ENCODE peak calls at places on chromosome 20, in seven cellular contexts. One of them, this sample, is unnamed.

GRCh38 chr20:45892049-45892816 is 1.1 kb downstream of the CTSA start:
- DNase-seq in amniotic stem cell: no peak
- DNase-seq in activated CD4-positive, alpha-beta T cell treated with anti-CD3 and anti-CD28 coated beads, Interleukin-2, amount 50 U/mL, for 48 hours: no peak
- DNase-seq in mucosa of descending colon: no peak
- DNase-seq in lower leg skin: no peak
- DNase-seq in stimulated activated CD4-positive, alpha-beta T cell treated with anti-CD3 and anti-CD28 coated beads, Interleukin-12 subunit alpha, Interleukin-12 subunit beta, amount 100 ng/mL, for 48 hours: no peak
- DNase-seq in activated CD8-positive, alpha-beta memory T cell treated with anti-CD3 and anti-CD28 coated beads for 48 hours: no peak
- DNase-seq in this sample: no peak

GRCh38 chr20:15597306-15597705 is 975.9 kb downstream of the KIF16B start:
- DNase-seq in lower leg skin: no peak
- DNase-seq in stimulated activated CD4-positive, alpha-beta T cell treated with anti-CD3 and anti-CD28 coated beads, Interleukin-12 subunit alpha, Interleukin-12 subunit beta, amount 100 ng/mL, for 48 hours: no peak
- DNase-seq in mucosa of descending colon: no peak
- DNase-seq in activated CD8-positive, alpha-beta memory T cell treated with anti-CD3 and anti-CD28 coated beads for 48 hours: no peak
- DNase-seq in activated CD4-positive, alpha-beta T cell treated with anti-CD3 and anti-CD28 coated beads, Interleukin-2, amount 50 U/mL, for 48 hours: no peak
- DNase-seq in amniotic stem cell: no peak
- DNase-seq in this sample: no peak

GRCh38 chr20:50967621-50968020 is 9.0 kb downstream of the MOCS3 start:
- DNase-seq in amniotic stem cell: no peak
- DNase-seq in activated CD8-positive, alpha-beta memory T cell treated with anti-CD3 and anti-CD28 coated beads for 48 hours: no peak
- DNase-seq in stimulated activated CD4-positive, alpha-beta T cell treated with anti-CD3 and anti-CD28 coated beads, Interleukin-12 subunit alpha, Interleukin-12 subunit beta, amount 100 ng/mL, for 48 hours: no peak
- DNase-seq in lower leg skin: no peak
- DNase-seq in mucosa of descending colon: no peak
- DNase-seq in activated CD4-positive, alpha-beta T cell treated with anti-CD3 and anti-CD28 coated beads, Interleukin-2, amount 50 U/mL, for 48 hours: no peak
- DNase-seq in this sample: no peak

GRCh38 chr20:51529758-51530157 is 12.8 kb downstream of the NFATC2 start:
- DNase-seq in lower leg skin: no peak
- DNase-seq in activated CD4-positive, alpha-beta T cell treated with anti-CD3 and anti-CD28 coated beads, Interleukin-2, amount 50 U/mL, for 48 hours: peak; percentile 86
- DNase-seq in activated CD8-positive, alpha-beta memory T cell treated with anti-CD3 and anti-CD28 coated beads for 48 hours: no peak
- DNase-seq in amniotic stem cell: no peak
- DNase-seq in stimulated activated CD4-positive, alpha-beta T cell treated with anti-CD3 and anti-CD28 coated beads, Interleukin-12 subunit alpha, Interleukin-12 subunit beta, amount 100 ng/mL, for 48 hours: peak; percentile 67
- DNase-seq in mucosa of descending colon: no peak
- DNase-seq in this sample: no peak

GRCh38 chr20:43843096-43843964 is 71.3 kb upstream of the TOX2 start:
- DNase-seq in amniotic stem cell: peak; percentile 60
- DNase-seq in lower leg skin: no peak
- DNase-seq in activated CD4-positive, alpha-beta T cell treated with anti-CD3 and anti-CD28 coated beads, Interleukin-2, amount 50 U/mL, for 48 hours: no peak
- DNase-seq in stimulated activated CD4-positive, alpha-beta T cell treated with anti-CD3 and anti-CD28 coated beads, Interleukin-12 subunit alpha, Interleukin-12 subunit beta, amount 100 ng/mL, for 48 hours: no peak
- DNase-seq in activated CD8-positive, alpha-beta memory T cell treated with anti-CD3 and anti-CD28 coated beads for 48 hours: no peak
- DNase-seq in mucosa of descending colon: no peak
- DNase-seq in this sample: peak; percentile 67

GRCh38 chr20:22446613-22447447 is 137.5 kb downstream of the FOXA2 start:
- DNase-seq in activated CD8-positive, alpha-beta memory T cell treated with anti-CD3 and anti-CD28 coated beads for 48 hours: no peak
- DNase-seq in mucosa of descending colon: no peak
- DNase-seq in lower leg skin: no peak
- DNase-seq in stimulated activated CD4-positive, alpha-beta T cell treated with anti-CD3 and anti-CD28 coated beads, Interleukin-12 subunit alpha, Interleukin-12 subunit beta, amount 100 ng/mL, for 48 hours: no peak
- DNase-seq in activated CD4-positive, alpha-beta T cell treated with anti-CD3 and anti-CD28 coated beads, Interleukin-2, amount 50 U/mL, for 48 hours: no peak
- DNase-seq in amniotic stem cell: no peak
- DNase-seq in this sample: no peak

GRCh38 chr20:44714701-44715494 is at the start of gene CCN5:
- DNase-seq in amniotic stem cell: no peak
- DNase-seq in stimulated activated CD4-positive, alpha-beta T cell treated with anti-CD3 and anti-CD28 coated beads, Interleukin-12 subunit alpha, Interleukin-12 subunit beta, amount 100 ng/mL, for 48 hours: no peak
- DNase-seq in activated CD4-positive, alpha-beta T cell treated with anti-CD3 and anti-CD28 coated beads, Interleukin-2, amount 50 U/mL, for 48 hours: no peak
- DNase-seq in mucosa of descending colon: peak; percentile 89
- DNase-seq in lower leg skin: peak; percentile 83
- DNase-seq in activated CD8-positive, alpha-beta memory T cell treated with anti-CD3 and anti-CD28 coated beads for 48 hours: no peak
- DNase-seq in this sample: no peak

GRCh38 chr20:48723308-48724264 is 104.2 kb downstream of the PREX1 start:
- DNase-seq in lower leg skin: no peak
- DNase-seq in activated CD8-positive, alpha-beta memory T cell treated with anti-CD3 and anti-CD28 coated beads for 48 hours: no peak
- DNase-seq in stimulated activated CD4-positive, alpha-beta T cell treated with anti-CD3 and anti-CD28 coated beads, Interleukin-12 subunit alpha, Interleukin-12 subunit beta, amount 100 ng/mL, for 48 hours: no peak
- DNase-seq in mucosa of descending colon: peak; percentile 69
- DNase-seq in activated CD4-positive, alpha-beta T cell treated with anti-CD3 and anti-CD28 coated beads, Interleukin-2, amount 50 U/mL, for 48 hours: no peak
- DNase-seq in amniotic stem cell: no peak
- DNase-seq in this sample: no peak

GRCh38 chr20:38269715-38270114 is 9.2 kb upstream of the KIAA1755 start:
- DNase-seq in stimulated activated CD4-positive, alpha-beta T cell treated with anti-CD3 and anti-CD28 coated beads, Interleukin-12 subunit alpha, Interleukin-12 subunit beta, amount 100 ng/mL, for 48 hours: no peak
- DNase-seq in activated CD4-positive, alpha-beta T cell treated with anti-CD3 and anti-CD28 coated beads, Interleukin-2, amount 50 U/mL, for 48 hours: no peak
- DNase-seq in amniotic stem cell: no peak
- DNase-seq in lower leg skin: no peak
- DNase-seq in activated CD8-positive, alpha-beta memory T cell treated with anti-CD3 and anti-CD28 coated beads for 48 hours: no peak
- DNase-seq in mucosa of descending colon: no peak
- DNase-seq in this sample: no peak

GRCh38 chr20:34074101-34074760 is 37.8 kb downstream of the EIF2S2 start:
- DNase-seq in stimulated activated CD4-positive, alpha-beta T cell treated with anti-CD3 and anti-CD28 coated beads, Interleukin-12 subunit alpha, Interleukin-12 subunit beta, amount 100 ng/mL, for 48 hours: peak; percentile 22
- DNase-seq in activated CD8-positive, alpha-beta memory T cell treated with anti-CD3 and anti-CD28 coated beads for 48 hours: no peak
- DNase-seq in amniotic stem cell: no peak
- DNase-seq in lower leg skin: no peak
- DNase-seq in activated CD4-positive, alpha-beta T cell treated with anti-CD3 and anti-CD28 coated beads, Interleukin-2, amount 50 U/mL, for 48 hours: peak; percentile 31
- DNase-seq in mucosa of descending colon: no peak
- DNase-seq in this sample: no peak

GRCh38 chr20:37526839-37527637 is 638 bp downstream of the BLCAP start:
- DNase-seq in activated CD8-positive, alpha-beta memory T cell treated with anti-CD3 and anti-CD28 coated beads for 48 hours: no peak
- DNase-seq in stimulated activated CD4-positive, alpha-beta T cell treated with anti-CD3 and anti-CD28 coated beads, Interleukin-12 subunit alpha, Interleukin-12 subunit beta, amount 100 ng/mL, for 48 hours: no peak
- DNase-seq in mucosa of descending colon: no peak
- DNase-seq in activated CD4-positive, alpha-beta T cell treated with anti-CD3 and anti-CD28 coated beads, Interleukin-2, amount 50 U/mL, for 48 hours: no peak
- DNase-seq in lower leg skin: no peak
- DNase-seq in amniotic stem cell: peak; percentile 20
- DNase-seq in this sample: no peak

GRCh38 chr20:63381781-63382431 is 20.8 kb upstream of the CHRNA4 start:
- DNase-seq in stimulated activated CD4-positive, alpha-beta T cell treated with anti-CD3 and anti-CD28 coated beads, Interleukin-12 subunit alpha, Interleukin-12 subunit beta, amount 100 ng/mL, for 48 hours: peak; percentile 19
- DNase-seq in lower leg skin: no peak
- DNase-seq in activated CD4-positive, alpha-beta T cell treated with anti-CD3 and anti-CD28 coated beads, Interleukin-2, amount 50 U/mL, for 48 hours: peak; percentile 29
- DNase-seq in activated CD8-positive, alpha-beta memory T cell treated with anti-CD3 and anti-CD28 coated beads for 48 hours: no peak
- DNase-seq in mucosa of descending colon: no peak
- DNase-seq in amniotic stem cell: no peak
- DNase-seq in this sample: no peak

GRCh38 chr20:10705801-10706459 is 32.1 kb upstream of the JAG1 start:
- DNase-seq in amniotic stem cell: no peak
- DNase-seq in activated CD4-positive, alpha-beta T cell treated with anti-CD3 and anti-CD28 coated beads, Interleukin-2, amount 50 U/mL, for 48 hours: no peak
- DNase-seq in stimulated activated CD4-positive, alpha-beta T cell treated with anti-CD3 and anti-CD28 coated beads, Interleukin-12 subunit alpha, Interleukin-12 subunit beta, amount 100 ng/mL, for 48 hours: no peak
- DNase-seq in mucosa of descending colon: no peak
- DNase-seq in lower leg skin: no peak
- DNase-seq in activated CD8-positive, alpha-beta memory T cell treated with anti-CD3 and anti-CD28 coated beads for 48 hours: no peak
- DNase-seq in this sample: no peak

GRCh38 chr20:44886276-44886671 is 769 bp downstream of the YWHAB start:
- DNase-seq in amniotic stem cell: no peak
- DNase-seq in activated CD4-positive, alpha-beta T cell treated with anti-CD3 and anti-CD28 coated beads, Interleukin-2, amount 50 U/mL, for 48 hours: no peak
- DNase-seq in stimulated activated CD4-positive, alpha-beta T cell treated with anti-CD3 and anti-CD28 coated beads, Interleukin-12 subunit alpha, Interleukin-12 subunit beta, amount 100 ng/mL, for 48 hours: no peak
- DNase-seq in mucosa of descending colon: no peak
- DNase-seq in lower leg skin: no peak
- DNase-seq in activated CD8-positive, alpha-beta memory T cell treated with anti-CD3 and anti-CD28 coated beads for 48 hours: no peak
- DNase-seq in this sample: no peak

GRCh38 chr20:63548542-63548941 is 993 bp upstream of the SRMS start:
- DNase-seq in mucosa of descending colon: no peak
- DNase-seq in lower leg skin: no peak
- DNase-seq in amniotic stem cell: no peak
- DNase-seq in stimulated activated CD4-positive, alpha-beta T cell treated with anti-CD3 and anti-CD28 coated beads, Interleukin-12 subunit alpha, Interleukin-12 subunit beta, amount 100 ng/mL, for 48 hours: no peak
- DNase-seq in activated CD8-positive, alpha-beta memory T cell treated with anti-CD3 and anti-CD28 coated beads for 48 hours: no peak
- DNase-seq in activated CD4-positive, alpha-beta T cell treated with anti-CD3 and anti-CD28 coated beads, Interleukin-2, amount 50 U/mL, for 48 hours: no peak
- DNase-seq in this sample: no peak

GRCh38 chr20:10919549-10920140 is 245.8 kb upstream of the JAG1 start:
- DNase-seq in lower leg skin: no peak
- DNase-seq in mucosa of descending colon: no peak
- DNase-seq in activated CD4-positive, alpha-beta T cell treated with anti-CD3 and anti-CD28 coated beads, Interleukin-2, amount 50 U/mL, for 48 hours: no peak
- DNase-seq in stimulated activated CD4-positive, alpha-beta T cell treated with anti-CD3 and anti-CD28 coated beads, Interleukin-12 subunit alpha, Interleukin-12 subunit beta, amount 100 ng/mL, for 48 hours: no peak
- DNase-seq in amniotic stem cell: no peak
- DNase-seq in activated CD8-positive, alpha-beta memory T cell treated with anti-CD3 and anti-CD28 coated beads for 48 hours: no peak
- DNase-seq in this sample: no peak

GRCh38 chr20:44448753-44449546 is 26.7 kb upstream of the TTPAL start:
- DNase-seq in activated CD4-positive, alpha-beta T cell treated with anti-CD3 and anti-CD28 coated beads, Interleukin-2, amount 50 U/mL, for 48 hours: no peak
- DNase-seq in activated CD8-positive, alpha-beta memory T cell treated with anti-CD3 and anti-CD28 coated beads for 48 hours: no peak
- DNase-seq in amniotic stem cell: no peak
- DNase-seq in mucosa of descending colon: no peak
- DNase-seq in lower leg skin: no peak
- DNase-seq in stimulated activated CD4-positive, alpha-beta T cell treated with anti-CD3 and anti-CD28 coated beads, Interleukin-12 subunit alpha, Interleukin-12 subunit beta, amount 100 ng/mL, for 48 hours: peak; percentile 5
- DNase-seq in this sample: peak; percentile 22

GRCh38 chr20:62025832-62026563 is 39.7 kb downstream of the TAF4 start:
- DNase-seq in activated CD8-positive, alpha-beta memory T cell treated with anti-CD3 and anti-CD28 coated beads for 48 hours: no peak
- DNase-seq in mucosa of descending colon: peak; percentile 14
- DNase-seq in activated CD4-positive, alpha-beta T cell treated with anti-CD3 and anti-CD28 coated beads, Interleukin-2, amount 50 U/mL, for 48 hours: no peak
- DNase-seq in amniotic stem cell: peak; percentile 15
- DNase-seq in stimulated activated CD4-positive, alpha-beta T cell treated with anti-CD3 and anti-CD28 coated beads, Interleukin-12 subunit alpha, Interleukin-12 subunit beta, amount 100 ng/mL, for 48 hours: no peak
- DNase-seq in lower leg skin: no peak
- DNase-seq in this sample: peak; percentile 90

GRCh38 chr20:62952373-62953166 is at the start of gene SLC17A9:
- DNase-seq in amniotic stem cell: no peak
- DNase-seq in activated CD4-positive, alpha-beta T cell treated with anti-CD3 and anti-CD28 coated beads, Interleukin-2, amount 50 U/mL, for 48 hours: peak; percentile 43
- DNase-seq in activated CD8-positive, alpha-beta memory T cell treated with anti-CD3 and anti-CD28 coated beads for 48 hours: peak; percentile 49
- DNase-seq in lower leg skin: peak; percentile 44
- DNase-seq in stimulated activated CD4-positive, alpha-beta T cell treated with anti-CD3 and anti-CD28 coated beads, Interleukin-12 subunit alpha, Interleukin-12 subunit beta, amount 100 ng/mL, for 48 hours: no peak
- DNase-seq in mucosa of descending colon: peak; percentile 94
- DNase-seq in this sample: peak; percentile 86

GRCh38 chr20:32581839-32582658 is 3.1 kb downstream of the NOL4L start:
- DNase-seq in activated CD4-positive, alpha-beta T cell treated with anti-CD3 and anti-CD28 coated beads, Interleukin-2, amount 50 U/mL, for 48 hours: no peak
- DNase-seq in lower leg skin: no peak
- DNase-seq in mucosa of descending colon: no peak
- DNase-seq in activated CD8-positive, alpha-beta memory T cell treated with anti-CD3 and anti-CD28 coated beads for 48 hours: no peak
- DNase-seq in amniotic stem cell: no peak
- DNase-seq in stimulated activated CD4-positive, alpha-beta T cell treated with anti-CD3 and anti-CD28 coated beads, Interleukin-12 subunit alpha, Interleukin-12 subunit beta, amount 100 ng/mL, for 48 hours: no peak
- DNase-seq in this sample: no peak

GRCh38 chr20:45313065-45313695 is 5.1 kb upstream of the MATN4 start:
- DNase-seq in mucosa of descending colon: no peak
- DNase-seq in activated CD8-positive, alpha-beta memory T cell treated with anti-CD3 and anti-CD28 coated beads for 48 hours: no peak
- DNase-seq in amniotic stem cell: no peak
- DNase-seq in lower leg skin: no peak
- DNase-seq in activated CD4-positive, alpha-beta T cell treated with anti-CD3 and anti-CD28 coated beads, Interleukin-2, amount 50 U/mL, for 48 hours: no peak
- DNase-seq in stimulated activated CD4-positive, alpha-beta T cell treated with anti-CD3 and anti-CD28 coated beads, Interleukin-12 subunit alpha, Interleukin-12 subunit beta, amount 100 ng/mL, for 48 hours: no peak
- DNase-seq in this sample: no peak

GRCh38 chr20:35013421-35014411 is 58.0 kb downstream of the MYH7B start:
- DNase-seq in mucosa of descending colon: no peak
- DNase-seq in stimulated activated CD4-positive, alpha-beta T cell treated with anti-CD3 and anti-CD28 coated beads, Interleukin-12 subunit alpha, Interleukin-12 subunit beta, amount 100 ng/mL, for 48 hours: no peak
- DNase-seq in activated CD8-positive, alpha-beta memory T cell treated with anti-CD3 and anti-CD28 coated beads for 48 hours: no peak
- DNase-seq in amniotic stem cell: no peak
- DNase-seq in lower leg skin: no peak
- DNase-seq in activated CD4-positive, alpha-beta T cell treated with anti-CD3 and anti-CD28 coated beads, Interleukin-2, amount 50 U/mL, for 48 hours: no peak
- DNase-seq in this sample: no peak

GRCh38 chr20:50663095-50663821 is 28.1 kb downstream of the RIPOR3 start:
- DNase-seq in activated CD8-positive, alpha-beta memory T cell treated with anti-CD3 and anti-CD28 coated beads for 48 hours: no peak
- DNase-seq in stimulated activated CD4-positive, alpha-beta T cell treated with anti-CD3 and anti-CD28 coated beads, Interleukin-12 subunit alpha, Interleukin-12 subunit beta, amount 100 ng/mL, for 48 hours: no peak
- DNase-seq in activated CD4-positive, alpha-beta T cell treated with anti-CD3 and anti-CD28 coated beads, Interleukin-2, amount 50 U/mL, for 48 hours: peak; percentile 1
- DNase-seq in lower leg skin: no peak
- DNase-seq in mucosa of descending colon: no peak
- DNase-seq in amniotic stem cell: no peak
- DNase-seq in this sample: no peak

GRCh38 chr20:3744806-3745685 is 12.6 kb downstream of the HSPA12B start:
- DNase-seq in amniotic stem cell: no peak
- DNase-seq in mucosa of descending colon: peak; percentile 80
- DNase-seq in activated CD8-positive, alpha-beta memory T cell treated with anti-CD3 and anti-CD28 coated beads for 48 hours: no peak
- DNase-seq in lower leg skin: peak; percentile 47
- DNase-seq in activated CD4-positive, alpha-beta T cell treated with anti-CD3 and anti-CD28 coated beads, Interleukin-2, amount 50 U/mL, for 48 hours: peak; percentile 75
- DNase-seq in stimulated activated CD4-positive, alpha-beta T cell treated with anti-CD3 and anti-CD28 coated beads, Interleukin-12 subunit alpha, Interleukin-12 subunit beta, amount 100 ng/mL, for 48 hours: peak; percentile 60
- DNase-seq in this sample: no peak

GRCh38 chr20:36472656-36473071 is 68.7 kb upstream of the MYL9 start:
- DNase-seq in activated CD4-positive, alpha-beta T cell treated with anti-CD3 and anti-CD28 coated beads, Interleukin-2, amount 50 U/mL, for 48 hours: peak; percentile 35
- DNase-seq in lower leg skin: peak; percentile 68
- DNase-seq in stimulated activated CD4-positive, alpha-beta T cell treated with anti-CD3 and anti-CD28 coated beads, Interleukin-12 subunit alpha, Interleukin-12 subunit beta, amount 100 ng/mL, for 48 hours: no peak
- DNase-seq in mucosa of descending colon: peak; percentile 87
- DNase-seq in activated CD8-positive, alpha-beta memory T cell treated with anti-CD3 and anti-CD28 coated beads for 48 hours: no peak
- DNase-seq in amniotic stem cell: no peak
- DNase-seq in this sample: no peak

GRCh38 chr20:46119547-46119946 is 1.4 kb downstream of the CD40 start:
- DNase-seq in stimulated activated CD4-positive, alpha-beta T cell treated with anti-CD3 and anti-CD28 coated beads, Interleukin-12 subunit alpha, Interleukin-12 subunit beta, amount 100 ng/mL, for 48 hours: no peak
- DNase-seq in mucosa of descending colon: no peak
- DNase-seq in activated CD8-positive, alpha-beta memory T cell treated with anti-CD3 and anti-CD28 coated beads for 48 hours: no peak
- DNase-seq in lower leg skin: no peak
- DNase-seq in amniotic stem cell: no peak
- DNase-seq in activated CD4-positive, alpha-beta T cell treated with anti-CD3 and anti-CD28 coated beads, Interleukin-2, amount 50 U/mL, for 48 hours: no peak
- DNase-seq in this sample: no peak

GRCh38 chr20:31716818-31717477 is 5.7 kb downstream of the BCL2L1 start:
- DNase-seq in activated CD4-positive, alpha-beta T cell treated with anti-CD3 and anti-CD28 coated beads, Interleukin-2, amount 50 U/mL, for 48 hours: no peak
- DNase-seq in amniotic stem cell: no peak
- DNase-seq in mucosa of descending colon: no peak
- DNase-seq in activated CD8-positive, alpha-beta memory T cell treated with anti-CD3 and anti-CD28 coated beads for 48 hours: no peak
- DNase-seq in lower leg skin: no peak
- DNase-seq in stimulated activated CD4-positive, alpha-beta T cell treated with anti-CD3 and anti-CD28 coated beads, Interleukin-12 subunit alpha, Interleukin-12 subunit beta, amount 100 ng/mL, for 48 hours: no peak
- DNase-seq in this sample: no peak

GRCh38 chr20:31967830-31968249 is at the start of gene XKR7:
- DNase-seq in mucosa of descending colon: no peak
- DNase-seq in lower leg skin: no peak
- DNase-seq in activated CD8-positive, alpha-beta memory T cell treated with anti-CD3 and anti-CD28 coated beads for 48 hours: no peak
- DNase-seq in stimulated activated CD4-positive, alpha-beta T cell treated with anti-CD3 and anti-CD28 coated beads, Interleukin-12 subunit alpha, Interleukin-12 subunit beta, amount 100 ng/mL, for 48 hours: no peak
- DNase-seq in amniotic stem cell: no peak
- DNase-seq in activated CD4-positive, alpha-beta T cell treated with anti-CD3 and anti-CD28 coated beads, Interleukin-2, amount 50 U/mL, for 48 hours: peak; percentile 13
- DNase-seq in this sample: no peak

GRCh38 chr20:57662313-57663240 is 42.4 kb upstream of the ZBP1 start:
- DNase-seq in activated CD4-positive, alpha-beta T cell treated with anti-CD3 and anti-CD28 coated beads, Interleukin-2, amount 50 U/mL, for 48 hours: no peak
- DNase-seq in amniotic stem cell: no peak
- DNase-seq in mucosa of descending colon: peak; percentile 42
- DNase-seq in activated CD8-positive, alpha-beta memory T cell treated with anti-CD3 and anti-CD28 coated beads for 48 hours: no peak
- DNase-seq in lower leg skin: no peak
- DNase-seq in stimulated activated CD4-positive, alpha-beta T cell treated with anti-CD3 and anti-CD28 coated beads, Interleukin-12 subunit alpha, Interleukin-12 subunit beta, amount 100 ng/mL, for 48 hours: no peak
- DNase-seq in this sample: no peak

This sample was measured in dermis microvascular lymphatic vessel endothelial cell.